ENCODE peak calls at places on chromosome 1, in ten cellular contexts. Y, U, O, G, X, P, E, J, H and S are unnamed samples.

GRCh38 chr1:151535326-151536271 is 4.5 kb upstream of the TUFT1 start:
- DNase-seq in Y (no peak), U (no peak), O (no peak), G (no peak), X (no peak), P (no peak), E (no peak), J (no peak), H (no peak), S (no peak)

GRCh38 chr1:204623894-204624361 is 61.6 kb downstream of the LRRN2 start:
- DNase-seq in Y (peak; percentile 38), U (no peak), O (no peak), G (no peak), X (no peak), P (no peak), E (peak; percentile 42), J (no peak), H (no peak), S (no peak)

GRCh38 chr1:61241411-61241838 is 159.1 kb downstream of the NFIA start:
- DNase-seq in Y (no peak), U (no peak), O (no peak), G (no peak), X (no peak), P (peak; percentile 67), E (no peak), J (no peak), H (no peak), S (peak; percentile 21)

GRCh38 chr1:201941420-201942128 is 4.8 kb downstream of the LMOD1 start:
- DNase-seq in Y (peak; percentile 87), U (no peak), O (no peak), G (no peak), X (no peak), P (no peak), E (no peak), J (no peak), H (no peak), S (no peak)

GRCh38 chr1:219784660-219785391 is 143.5 kb downstream of the SLC30A10 start:
- DNase-seq in Y (no peak), U (no peak), O (no peak), G (peak; percentile 25), X (no peak), P (no peak), E (no peak), J (no peak), H (no peak), S (peak; percentile 65)

GRCh38 chr1:203368624-203369451 is 17.9 kb upstream of the FMOD start:
- DNase-seq in Y (no peak), U (no peak), O (no peak), G (peak; percentile 73), X (no peak), P (peak; percentile 79), E (no peak), J (no peak), H (no peak), S (peak; percentile 87)

GRCh38 chr1:203325418-203326091 is 20.2 kb downstream of the BTG2 start:
- DNase-seq in Y (no peak), U (no peak), O (no peak), G (peak; percentile 88), X (no peak), P (peak; percentile 73), E (no peak), J (peak; percentile 85), H (no peak), S (no peak)

GRCh38 chr1:201296371-201296770 is 13.1 kb downstream of the PKP1 start:
- DNase-seq in Y (no peak), U (no peak), O (no peak), G (no peak), X (no peak), P (no peak), E (no peak), J (no peak), H (no peak), S (no peak)

GRCh38 chr1:57674803-57675202 is 250.9 kb upstream of the DAB1 start:
- DNase-seq in Y (no peak), U (no peak), O (no peak), G (no peak), X (no peak), P (no peak), E (no peak), J (no peak), H (no peak), S (no peak)

GRCh38 chr1:2343023-2343935 is 48.1 kb downstream of the MORN1 start:
- DNase-seq in Y (no peak), U (no peak), O (peak; percentile 38), G (peak; percentile 30), X (no peak), P (no peak), E (no peak), J (peak; percentile 56), H (no peak), S (no peak)

GRCh38 chr1:153375511-153375910 is at the start of gene S100A12:
- DNase-seq in Y (no peak), U (no peak), O (no peak), G (no peak), X (no peak), P (no peak), E (no peak), J (no peak), H (no peak), S (peak; percentile 87)

GRCh38 chr1:99672500-99673213 is 26.7 kb downstream of the PALMD start:
- DNase-seq in Y (no peak), U (no peak), O (no peak), G (peak; percentile 57), X (no peak), P (no peak), E (no peak), J (peak; percentile 48), H (no peak), S (peak; percentile 45)